ENCODE peak calls at places on chromosomes 4 and X, in ten cellular contexts. V is fibroblast of lung; I is globus pallidus; B is Right ventricle myocardium inferior; Q is heart right ventricle; Y is AG04450; A is glutamatergic neuron; S is activated B cell treated with CpG ODN at 0.5 μM for 24 hours; U is activated naive CD8-positive, alpha-beta T cell treated with anti-CD3 and anti-CD28 coated beads, Interleukin-2, amount 50 U/mL, for 24 hours; H is neuronal stem cell. J is an unnamed sample.

GRCh38 chr4:41069268-41069667 is 145.1 kb downstream of the APBB2 start:
- DNase-seq in B (no peak), U (no peak), V (peak), S (no peak), H (no peak), I (no peak), Y (no peak), Q (no peak), A (no peak), J (no peak)

GRCh38 chr4:147924604-147925412 is 192.9 kb downstream of the ARHGAP10 start:
- DNase-seq in S (no peak), Y (no peak), U (no peak), H (peak), A (peak), I (no peak), V (peak), B (no peak), Q (peak), J (peak)

GRCh38 chr4:971670-972500 is 1.5 kb downstream of the DGKQ start:
- DNase-seq in Y (no peak), B (peak), S (no peak), U (no peak), A (no peak), V (no peak), Q (no peak), I (no peak), H (no peak), J (no peak)

GRCh38 chr4:140149851-140150635 is 3.9 kb downstream of the MAML3 start:
- DNase-seq in V (peak), Y (no peak), I (peak), A (peak), Q (peak), S (peak), U (peak), B (peak), H (peak), J (no peak)

GRCh38 chrX:10395643-10396042 is 224.7 kb downstream of the MID1 start:
- DNase-seq in S (no peak), I (no peak), A (no peak), B (no peak), H (no peak), U (no peak), Y (no peak), V (no peak), Q (no peak), J (no peak)

GRCh38 chr4:3010998-3011397 is 47.6 kb downstream of the GRK4 start:
- DNase-seq in S (no peak), Y (peak), A (no peak), B (no peak), H (no peak), I (no peak), V (peak), U (no peak), Q (no peak), J (no peak)

GRCh38 chr4:152540941-152541340 is 5.0 kb upstream of the FBXW7 start:
- DNase-seq in U (no peak), Q (no peak), B (no peak), Y (no peak), H (no peak), V (no peak), S (no peak), I (no peak), A (no peak), J (no peak)

GRCh38 chrX:149903889-149904748 is 23.1 kb downstream of the MAGEA8 start:
- DNase-seq in V (peak), Q (no peak), B (no peak), S (no peak), U (no peak), H (no peak), A (no peak), Y (no peak), I (no peak), J (no peak)

GRCh38 chr4:72886602-72887001 is 182.9 kb downstream of the COX18 start:
- DNase-seq in V (peak), Y (no peak), U (no peak), I (no peak), A (no peak), B (no peak), S (no peak), H (no peak), Q (no peak), J (no peak)

GRCh38 chr4:8537041-8537461 is 43.1 kb upstream of the GPR78 start:
- DNase-seq in V (peak), B (no peak), U (no peak), I (no peak), S (no peak), Y (peak), Q (peak), H (no peak), A (no peak), J (no peak)

GRCh38 chr4:71272976-71273375 is 65.8 kb upstream of the SLC4A4 start:
- DNase-seq in S (no peak), Y (no peak), B (no peak), H (no peak), A (no peak), Q (no peak), I (no peak), U (no peak), V (no peak), J (no peak)

GRCh38 chr4:110164251-110164650 is 34.2 kb downstream of the ELOVL6 start:
- DNase-seq in S (no peak), A (no peak), Q (no peak), I (no peak), U (no peak), V (peak), Y (no peak), B (no peak), H (no peak), J (no peak)

GRCh38 chr4:184448828-184449227 is 25.5 kb downstream of the IRF2 start:
- DNase-seq in Q (peak), I (peak), S (no peak), V (peak), B (no peak), U (no peak), Y (no peak), A (no peak), H (no peak), J (no peak)

GRCh38 chrX:103540145-103540544 is 20.9 kb upstream of the RAB40A start:
- DNase-seq in I (no peak), Y (no peak), Q (no peak), V (peak), B (no peak), U (no peak), A (no peak), H (no peak), S (no peak), J (no peak)

GRCh38 chr4:147492761-147493160 is 11.9 kb downstream of the EDNRA start:
- DNase-seq in B (no peak), Y (peak), I (no peak), V (peak), Q (peak), A (no peak), U (no peak), S (no peak), H (no peak), J (no peak)

GRCh38 chr4:107862658-107863057 is 37.9 kb downstream of the SGMS2 start:
- DNase-seq in H (no peak), S (no peak), A (no peak), I (no peak), U (peak), Q (peak), Y (no peak), B (no peak), V (peak), J (no peak)

GRCh38 chr4:93658443-93658842 is 170.1 kb upstream of the ATOH1 start:
- DNase-seq in I (no peak), V (no peak), S (no peak), A (no peak), U (no peak), Y (no peak), B (no peak), H (no peak), Q (no peak), J (no peak)

GRCh38 chrX:76971393-76972376 is 475.5 kb upstream of the FGF16 start:
- DNase-seq in B (no peak), A (no peak), Y (no peak), S (no peak), I (no peak), V (no peak), U (no peak), H (no peak), Q (no peak), J (no peak)

GRCh38 chr4:156293657-156294297 is 340.1 kb upstream of the CTSO start:
- DNase-seq in A (no peak), I (no peak), U (no peak), Y (peak), S (no peak), V (peak), B (peak), Q (no peak), H (no peak), J (no peak)

GRCh38 chr4:153510252-153511001 is 44.3 kb downstream of the TMEM131L start:
- DNase-seq in Q (no peak), H (no peak), Y (no peak), V (no peak), B (no peak), U (no peak), S (no peak), A (no peak), I (no peak), J (no peak)

GRCh38 chrX:30876367-30876766 is 12.7 kb downstream of the TAB3 start:
- DNase-seq in S (no peak), A (no peak), U (no peak), Q (no peak), I (no peak), H (no peak), V (no peak), B (no peak), Y (no peak), J (no peak)

GRCh38 chr4:74237425-74237966 is 70.8 kb upstream of the EPGN start:
- DNase-seq in Q (no peak), B (no peak), U (no peak), I (no peak), A (no peak), V (no peak), Y (no peak), H (no peak), S (no peak), J (no peak)

GRCh38 chr4:151604238-151604637 is 156.6 kb downstream of the GATB start:
- DNase-seq in U (no peak), V (peak), B (no peak), Y (no peak), A (no peak), I (no peak), S (no peak), Q (no peak), H (no peak), J (no peak)

GRCh38 chr4:83599183-83599582 is 63.3 kb downstream of the GPAT3 start:
- DNase-seq in I (no peak), S (no peak), H (no peak), V (peak), U (no peak), B (no peak), A (no peak), Y (no peak), Q (no peak), J (no peak)

GRCh38 chr4:7135389-7135746 is 57.0 kb upstream of the SORCS2 start:
- DNase-seq in A (no peak), V (peak), B (peak), Q (peak), Y (peak), S (no peak), U (no peak), H (no peak), I (no peak), J (no peak)

GRCh38 chr4:87532109-87532508 is 2.9 kb upstream of the SPARCL1 start:
- DNase-seq in A (no peak), U (no peak), V (no peak), Y (no peak), Q (no peak), I (no peak), S (no peak), H (no peak), B (no peak), J (no peak)

GRCh38 chr4:121827851-121828250 is 4.2 kb upstream of the CCNA2 start:
- DNase-seq in U (no peak), Y (no peak), Q (no peak), B (no peak), H (no peak), A (no peak), I (no peak), V (peak), S (no peak), J (no peak)